ENCODE peak calls at places on chromosomes 1 and 21, in six cellular contexts. One of them, this sample, is unnamed.

GRCh38 chr21:26965567-26966359 is 1.1 kb downstream of the ADAMTS5 start:
- DNase-seq in amygdala: no peak
- DNase-seq in fibroblast of gingiva: no peak
- DNase-seq in NB4: no peak
- DNase-seq in stimulated activated CD4-positive, alpha-beta T cell treated with anti-CD3 and anti-CD28 coated beads, Interleukin-12 subunit alpha, Interleukin-12 subunit beta, amount 100 ng/mL, for 24 hours: no peak
- DNase-seq in esophagus squamous epithelium: no peak
- DNase-seq in this sample: no peak

GRCh38 chr1:156623946-156624813 is 5.0 kb downstream of the HAPLN2 start:
- DNase-seq in fibroblast of gingiva: no peak
- DNase-seq in stimulated activated CD4-positive, alpha-beta T cell treated with anti-CD3 and anti-CD28 coated beads, Interleukin-12 subunit alpha, Interleukin-12 subunit beta, amount 100 ng/mL, for 24 hours: no peak
- DNase-seq in amygdala: no peak
- DNase-seq in esophagus squamous epithelium: no peak
- DNase-seq in NB4: peak; percentile 55
- DNase-seq in this sample: peak; percentile 45

GRCh38 chr1:237032029-237032428 is 10.0 kb upstream of the RYR2 start:
- DNase-seq in fibroblast of gingiva: no peak
- DNase-seq in esophagus squamous epithelium: no peak
- DNase-seq in NB4: no peak
- DNase-seq in amygdala: no peak
- DNase-seq in stimulated activated CD4-positive, alpha-beta T cell treated with anti-CD3 and anti-CD28 coated beads, Interleukin-12 subunit alpha, Interleukin-12 subunit beta, amount 100 ng/mL, for 24 hours: no peak
- DNase-seq in this sample: no peak

GRCh38 chr1:150543500-150544143 is 5.6 kb upstream of the ADAMTSL4 start:
- DNase-seq in stimulated activated CD4-positive, alpha-beta T cell treated with anti-CD3 and anti-CD28 coated beads, Interleukin-12 subunit alpha, Interleukin-12 subunit beta, amount 100 ng/mL, for 24 hours: no peak
- DNase-seq in amygdala: no peak
- DNase-seq in NB4: no peak
- DNase-seq in esophagus squamous epithelium: no peak
- DNase-seq in fibroblast of gingiva: peak; percentile 71
- DNase-seq in this sample: no peak

GRCh38 chr1:181149326-181150000 is 61.0 kb downstream of the IER5 start:
- DNase-seq in NB4: peak; percentile 85
- DNase-seq in esophagus squamous epithelium: no peak
- DNase-seq in fibroblast of gingiva: no peak
- DNase-seq in amygdala: no peak
- DNase-seq in stimulated activated CD4-positive, alpha-beta T cell treated with anti-CD3 and anti-CD28 coated beads, Interleukin-12 subunit alpha, Interleukin-12 subunit beta, amount 100 ng/mL, for 24 hours: peak; percentile 41
- DNase-seq in this sample: peak; percentile 91

GRCh38 chr1:222048030-222048632 is 306.2 kb upstream of the DUSP10 start:
- DNase-seq in NB4: peak; percentile 64
- DNase-seq in amygdala: no peak
- DNase-seq in stimulated activated CD4-positive, alpha-beta T cell treated with anti-CD3 and anti-CD28 coated beads, Interleukin-12 subunit alpha, Interleukin-12 subunit beta, amount 100 ng/mL, for 24 hours: no peak
- DNase-seq in fibroblast of gingiva: peak; percentile 22
- DNase-seq in esophagus squamous epithelium: no peak
- DNase-seq in this sample: peak; percentile 79

GRCh38 chr1:116769050-116769449 is 14.8 kb downstream of the CD2 start:
- DNase-seq in stimulated activated CD4-positive, alpha-beta T cell treated with anti-CD3 and anti-CD28 coated beads, Interleukin-12 subunit alpha, Interleukin-12 subunit beta, amount 100 ng/mL, for 24 hours: peak; percentile 15
- DNase-seq in amygdala: no peak
- DNase-seq in NB4: no peak
- DNase-seq in esophagus squamous epithelium: no peak
- DNase-seq in fibroblast of gingiva: no peak
- DNase-seq in this sample: no peak

GRCh38 chr1:24898909-24899439 is 31.1 kb downstream of the RUNX3 start:
- DNase-seq in NB4: no peak
- DNase-seq in esophagus squamous epithelium: no peak
- DNase-seq in stimulated activated CD4-positive, alpha-beta T cell treated with anti-CD3 and anti-CD28 coated beads, Interleukin-12 subunit alpha, Interleukin-12 subunit beta, amount 100 ng/mL, for 24 hours: no peak
- DNase-seq in fibroblast of gingiva: no peak
- DNase-seq in amygdala: no peak
- DNase-seq in this sample: no peak

GRCh38 chr1:61299468-61299867 is 217.1 kb downstream of the NFIA start:
- DNase-seq in fibroblast of gingiva: no peak
- DNase-seq in amygdala: no peak
- DNase-seq in esophagus squamous epithelium: no peak
- DNase-seq in stimulated activated CD4-positive, alpha-beta T cell treated with anti-CD3 and anti-CD28 coated beads, Interleukin-12 subunit alpha, Interleukin-12 subunit beta, amount 100 ng/mL, for 24 hours: no peak
- DNase-seq in NB4: no peak
- DNase-seq in this sample: no peak

GRCh38 chr21:43930074-43930847 is 65.2 kb downstream of the AGPAT3 start:
- DNase-seq in NB4: no peak
- DNase-seq in amygdala: no peak
- DNase-seq in esophagus squamous epithelium: no peak
- DNase-seq in fibroblast of gingiva: no peak
- DNase-seq in stimulated activated CD4-positive, alpha-beta T cell treated with anti-CD3 and anti-CD28 coated beads, Interleukin-12 subunit alpha, Interleukin-12 subunit beta, amount 100 ng/mL, for 24 hours: no peak
- DNase-seq in this sample: no peak

GRCh38 chr1:2340918-2341254 is 50.5 kb downstream of the MORN1 start:
- DNase-seq in amygdala: no peak
- DNase-seq in NB4: no peak
- DNase-seq in esophagus squamous epithelium: no peak
- DNase-seq in stimulated activated CD4-positive, alpha-beta T cell treated with anti-CD3 and anti-CD28 coated beads, Interleukin-12 subunit alpha, Interleukin-12 subunit beta, amount 100 ng/mL, for 24 hours: no peak
- DNase-seq in fibroblast of gingiva: no peak
- DNase-seq in this sample: no peak

GRCh38 chr1:200483491-200484143 is 73.8 kb upstream of the ZNF281 start:
- DNase-seq in esophagus squamous epithelium: no peak
- DNase-seq in NB4: peak; percentile 78
- DNase-seq in fibroblast of gingiva: peak; percentile 75
- DNase-seq in stimulated activated CD4-positive, alpha-beta T cell treated with anti-CD3 and anti-CD28 coated beads, Interleukin-12 subunit alpha, Interleukin-12 subunit beta, amount 100 ng/mL, for 24 hours: peak; percentile 55
- DNase-seq in amygdala: no peak
- DNase-seq in this sample: peak; percentile 69

GRCh38 chr1:108595510-108595909 is 35.6 kb downstream of the EEIG2 start:
- DNase-seq in amygdala: no peak
- DNase-seq in fibroblast of gingiva: peak; percentile 50
- DNase-seq in esophagus squamous epithelium: no peak
- DNase-seq in stimulated activated CD4-positive, alpha-beta T cell treated with anti-CD3 and anti-CD28 coated beads, Interleukin-12 subunit alpha, Interleukin-12 subunit beta, amount 100 ng/mL, for 24 hours: no peak
- DNase-seq in NB4: no peak
- DNase-seq in this sample: no peak

GRCh38 chr1:54188291-54188690 is 11.5 kb downstream of the CYB5RL start:
- DNase-seq in amygdala: no peak
- DNase-seq in fibroblast of gingiva: no peak
- DNase-seq in esophagus squamous epithelium: no peak
- DNase-seq in NB4: no peak
- DNase-seq in stimulated activated CD4-positive, alpha-beta T cell treated with anti-CD3 and anti-CD28 coated beads, Interleukin-12 subunit alpha, Interleukin-12 subunit beta, amount 100 ng/mL, for 24 hours: no peak
- DNase-seq in this sample: no peak

GRCh38 chr1:37096523-37096922 is 62.2 kb upstream of the GRIK3 start:
- DNase-seq in NB4: peak; percentile 36
- DNase-seq in amygdala: no peak
- DNase-seq in stimulated activated CD4-positive, alpha-beta T cell treated with anti-CD3 and anti-CD28 coated beads, Interleukin-12 subunit alpha, Interleukin-12 subunit beta, amount 100 ng/mL, for 24 hours: no peak
- DNase-seq in esophagus squamous epithelium: no peak
- DNase-seq in fibroblast of gingiva: no peak
- DNase-seq in this sample: no peak

GRCh38 chr1:39575191-39576015 is 1.2 kb downstream of the PABPC4 start:
- DNase-seq in stimulated activated CD4-positive, alpha-beta T cell treated with anti-CD3 and anti-CD28 coated beads, Interleukin-12 subunit alpha, Interleukin-12 subunit beta, amount 100 ng/mL, for 24 hours: no peak
- DNase-seq in amygdala: no peak
- DNase-seq in esophagus squamous epithelium: no peak
- DNase-seq in NB4: peak; percentile 61
- DNase-seq in fibroblast of gingiva: peak; percentile 50
- DNase-seq in this sample: no peak

GRCh38 chr1:110412576-110412975 is 5.1 kb upstream of the LAMTOR5 start:
- DNase-seq in fibroblast of gingiva: peak; percentile 55
- DNase-seq in stimulated activated CD4-positive, alpha-beta T cell treated with anti-CD3 and anti-CD28 coated beads, Interleukin-12 subunit alpha, Interleukin-12 subunit beta, amount 100 ng/mL, for 24 hours: peak; percentile 46
- DNase-seq in NB4: peak; percentile 76
- DNase-seq in esophagus squamous epithelium: no peak
- DNase-seq in amygdala: no peak
- DNase-seq in this sample: peak; percentile 75

GRCh38 chr1:198088360-198089071 is 68.3 kb upstream of the NEK7 start:
- DNase-seq in amygdala: no peak
- DNase-seq in NB4: peak; percentile 54
- DNase-seq in fibroblast of gingiva: peak; percentile 53
- DNase-seq in stimulated activated CD4-positive, alpha-beta T cell treated with anti-CD3 and anti-CD28 coated beads, Interleukin-12 subunit alpha, Interleukin-12 subunit beta, amount 100 ng/mL, for 24 hours: no peak
- DNase-seq in esophagus squamous epithelium: no peak
- DNase-seq in this sample: peak; percentile 85

GRCh38 chr1:206143537-206144155 is 26.5 kb upstream of the AVPR1B start:
- DNase-seq in fibroblast of gingiva: no peak
- DNase-seq in amygdala: no peak
- DNase-seq in esophagus squamous epithelium: no peak
- DNase-seq in NB4: no peak
- DNase-seq in stimulated activated CD4-positive, alpha-beta T cell treated with anti-CD3 and anti-CD28 coated beads, Interleukin-12 subunit alpha, Interleukin-12 subunit beta, amount 100 ng/mL, for 24 hours: no peak
- DNase-seq in this sample: no peak

GRCh38 chr1:119000371-119001180 is 12.4 kb upstream of the TBX15 start:
- DNase-seq in fibroblast of gingiva: no peak
- DNase-seq in amygdala: no peak
- DNase-seq in stimulated activated CD4-positive, alpha-beta T cell treated with anti-CD3 and anti-CD28 coated beads, Interleukin-12 subunit alpha, Interleukin-12 subunit beta, amount 100 ng/mL, for 24 hours: no peak
- DNase-seq in NB4: no peak
- DNase-seq in esophagus squamous epithelium: no peak
- DNase-seq in this sample: no peak

GRCh38 chr21:29849735-29850176 is 90.0 kb downstream of the GRIK1 start:
- DNase-seq in NB4: peak; percentile 62
- DNase-seq in stimulated activated CD4-positive, alpha-beta T cell treated with anti-CD3 and anti-CD28 coated beads, Interleukin-12 subunit alpha, Interleukin-12 subunit beta, amount 100 ng/mL, for 24 hours: peak; percentile 15
- DNase-seq in amygdala: no peak
- DNase-seq in fibroblast of gingiva: peak; percentile 48
- DNase-seq in esophagus squamous epithelium: no peak
- DNase-seq in this sample: peak; percentile 84